ENCODE peak calls at places on chromosome 3, in five cellular contexts. W is osteocyte, I is fibroblast of the aortic adventitia, R is left lung, D is glutamatergic neuron. V is an unnamed sample.

GRCh38 chr3:62615258-62615840 is 242.0 kb upstream of the FEZF2 start:
- DNase-seq in W (no peak), I (no peak), R (no peak), D (no peak), V (no peak)

GRCh38 chr3:143644370-143645089 is 203.7 kb downstream of the SLC9A9 start:
- DNase-seq in W (peak; percentile 87), I (peak; percentile 87), R (peak; percentile 47), D (peak; percentile 45), V (no peak)

GRCh38 chr3:106097817-106098410 is 229.1 kb upstream of the CBLB start:
- DNase-seq in W (no peak), I (peak; percentile 55), R (no peak), D (no peak), V (no peak)

GRCh38 chr3:5479229-5479799 is 291.8 kb downstream of the EDEM1 start:
- DNase-seq in W (no peak), I (peak; percentile 0), R (no peak), D (no peak), V (no peak)

GRCh38 chr3:159779883-159780282 is 208.8 kb upstream of the IL12A start:
- DNase-seq in W (no peak), I (no peak), R (no peak), D (no peak), V (no peak)

GRCh38 chr3:88219138-88219792 is 69.5 kb downstream of the C3orf38 start:
- DNase-seq in W (no peak), I (peak; percentile 54), R (no peak), D (peak; percentile 60), V (no peak)

GRCh38 chr3:13853256-13853977 is 26.5 kb downstream of the WNT7A start:
- DNase-seq in W (no peak), I (no peak), R (no peak), D (no peak), V (no peak)

GRCh38 chr3:194837457-194838135 is 151.9 kb downstream of the FAM43A start:
- DNase-seq in W (no peak), I (no peak), R (no peak), D (no peak), V (no peak)

GRCh38 chr3:78562318-78562717 is 1205.5 kb downstream of the ROBO1 start:
- DNase-seq in W (no peak), I (no peak), R (no peak), D (no peak), V (no peak)

GRCh38 chr3:132593950-132594328 is 3.1 kb upstream of the ACKR4 start:
- DNase-seq in W (no peak), I (peak; percentile 75), R (no peak), D (no peak), V (no peak)

GRCh38 chr3:39592306-39592705 is 124.8 kb downstream of the MOBP start:
- DNase-seq in W (no peak), I (peak; percentile 8), R (no peak), D (no peak), V (no peak)

GRCh38 chr3:149388001-149388435 is 10.6 kb upstream of the TM4SF1 start:
- DNase-seq in W (no peak), I (peak; percentile 88), R (no peak), D (no peak), V (no peak)

GRCh38 chr3:99498544-99499234 is 139.7 kb upstream of the COL8A1 start:
- DNase-seq in W (no peak), I (peak; percentile 22), R (no peak), D (no peak), V (no peak)

GRCh38 chr3:56928379-56929068 is 126.8 kb upstream of the ARHGEF3 start:
- DNase-seq in W (no peak), I (peak; percentile 55), R (no peak), D (no peak), V (no peak)

GRCh38 chr3:113783980-113784379 is 37.1 kb downstream of the ATP6V1A start:
- DNase-seq in W (no peak), I (no peak), R (no peak), D (no peak), V (no peak)

GRCh38 chr3:134237454-134238145 is 13.1 kb downstream of the RYK start:
- DNase-seq in W (no peak), I (no peak), R (no peak), D (no peak), V (no peak)

GRCh38 chr3:160296591-160296990 is 71.4 kb downstream of the C3orf80 start:
- DNase-seq in W (no peak), I (peak; percentile 28), R (no peak), D (no peak), V (no peak)

GRCh38 chr3:156509209-156510174 is 45.4 kb downstream of the SSR3 start:
- DNase-seq in W (no peak), I (peak; percentile 85), R (no peak), D (no peak), V (no peak)

GRCh38 chr3:43534676-43535075 is 87.1 kb downstream of the ANO10 start:
- DNase-seq in W (no peak), I (no peak), R (no peak), D (no peak), V (no peak)

GRCh38 chr3:58724376-58724775 is 57.8 kb upstream of the FAM3D start:
- DNase-seq in W (no peak), I (no peak), R (no peak), D (no peak), V (no peak)

DNA sequence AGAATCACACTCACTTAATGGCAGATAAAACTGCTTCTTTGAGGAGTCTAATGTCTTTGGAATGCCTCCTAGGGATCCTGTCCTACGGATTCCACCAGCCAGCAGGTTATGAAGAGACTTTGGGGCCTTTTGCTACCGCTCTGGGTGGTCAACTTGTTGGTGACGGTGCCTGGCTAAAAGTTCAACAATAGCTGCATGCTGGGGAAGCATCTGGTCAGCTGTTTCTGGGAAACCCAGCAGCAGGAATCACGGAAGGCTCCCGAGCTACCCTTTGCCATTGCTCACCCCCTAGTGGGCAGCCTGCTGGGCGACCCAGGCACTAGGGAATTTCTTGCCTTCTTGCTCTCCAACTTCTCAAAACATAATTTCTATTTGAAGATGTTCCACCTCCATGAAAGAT is 263.3 kb downstream of the NEK10 start:
- DNase-seq in W (no peak), I (no peak), R (no peak), D (peak; percentile 22), V (no peak)
- TF ChIP-seq CTCF in W (no peak), I (no peak), R (no peak), D (no peak), V (no peak)

GRCh38 chr3:69013256-69014021 is at the start of gene EOGT:
- DNase-seq in W (peak; percentile 94), I (peak; percentile 78), R (peak; percentile 98), D (peak; percentile 89), V (peak; percentile 70)

GRCh38 chr3:69012111-69012835 is 1.2 kb downstream of the EOGT start:
- DNase-seq in W (no peak), I (peak; percentile 62), R (no peak), D (no peak), V (no peak)

GRCh38 chr3:69009559-69010410 is 3.7 kb downstream of the EOGT start:
- DNase-seq in W (no peak), I (peak; percentile 94), R (no peak), D (no peak), V (no peak)

GRCh38 chr3:69012836-69013255 is 638 bp downstream of the EOGT start:
- DNase-seq in W (no peak), I (peak; percentile 45), R (peak; percentile 86), D (peak; percentile 69), V (peak; percentile 18)

DNA sequence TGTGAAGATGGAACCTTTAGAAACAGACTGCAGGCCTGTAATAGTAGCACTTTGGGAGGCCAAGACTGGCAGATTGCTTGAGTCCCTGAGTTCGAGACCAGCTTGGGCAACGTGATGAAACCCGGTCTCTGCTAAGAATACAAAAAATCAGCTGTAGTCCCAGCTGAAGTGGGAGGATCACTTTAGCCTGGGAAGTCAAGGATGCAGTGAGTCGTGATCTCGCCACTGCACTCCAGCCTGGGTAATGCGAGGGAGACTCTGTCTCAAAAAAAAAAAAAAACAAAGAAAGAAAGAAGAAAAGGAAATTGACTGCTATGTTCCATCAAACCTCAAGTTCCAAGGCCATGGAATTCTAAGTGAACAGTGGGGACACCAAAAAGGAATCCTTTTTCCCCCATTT is 2.2 kb downstream of the EOGT start:
- DNase-seq in W (no peak), I (no peak), R (no peak), D (no peak), V (no peak)
- TF ChIP-seq CTCF in W (no peak), I (no peak), R (no peak), D (no peak), V (no peak)

DNA sequence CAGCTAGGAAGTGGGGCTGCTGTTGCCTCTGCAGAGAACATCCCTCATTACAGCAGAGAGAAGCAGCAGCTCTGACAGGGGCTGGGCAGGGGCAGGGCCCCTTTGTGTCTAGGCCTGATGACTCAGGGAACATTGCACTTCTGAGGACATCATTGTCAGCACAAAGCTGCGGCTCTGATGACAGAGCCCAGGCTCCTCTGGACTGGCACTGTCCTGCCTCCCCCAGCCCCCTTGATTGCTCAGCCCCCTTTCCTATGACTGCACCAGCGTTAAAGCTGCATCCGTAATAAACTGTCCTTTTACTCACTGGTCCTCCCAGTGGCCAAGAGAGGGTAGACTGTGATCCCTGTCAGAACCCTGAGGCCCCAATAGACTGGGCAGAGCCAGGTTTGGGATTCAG is 18.3 kb downstream of the TRH start:
- DNase-seq in W (no peak), I (no peak), R (no peak), D (peak; percentile 36), V (no peak)
- TF ChIP-seq CTCF in W (peak; percentile 46), I (peak; percentile 51), R (no peak), D (peak; percentile 23), V (no peak)

GRCh38 chr3:51721062-51721745 is 14.3 kb downstream of the GRM2 start:
- DNase-seq in W (peak; percentile 75), I (no peak), R (no peak), D (no peak), V (no peak)

GRCh38 chr3:51720292-51721061 is 13.6 kb downstream of the GRM2 start:
- DNase-seq in W (peak; percentile 63), I (no peak), R (no peak), D (no peak), V (no peak)

GRCh38 chr3:51717947-51718346 is 11.1 kb downstream of the GRM2 start:
- DNase-seq in W (no peak), I (no peak), R (no peak), D (no peak), V (no peak)

GRCh38 chr3:51718547-51719412 is 11.9 kb downstream of the GRM2 start:
- DNase-seq in W (peak; percentile 81), I (peak; percentile 17), R (no peak), D (peak; percentile 94), V (peak; percentile 33)

GRCh38 chr3:51719413-51720025 is 12.7 kb downstream of the GRM2 start:
- DNase-seq in W (no peak), I (no peak), R (no peak), D (no peak), V (no peak)
- TF ChIP-seq CTCF in W (no peak), I (no peak), R (no peak), D (no peak), V (no peak)

GRCh38 chr3:945738-946137 is 147.1 kb upstream of the CNTN6 start:
- DNase-seq in W (no peak), I (no peak), R (no peak), D (no peak), V (no peak)
- TF ChIP-seq CTCF in W (no peak), I (no peak), R (no peak), D (no peak), V (no peak)